ENCODE peak calls at places on chromosomes 2 and 18, in eight cellular contexts. R, U, Z, W, B, L, N and F are unnamed samples.

GRCh38 chr2:10254373-10255188 is 48.1 kb upstream of the HPCAL1 start:
- DNase-seq in R (no peak), U (no peak), Z (no peak), W (no peak), B (no peak), L (no peak), N (no peak), F (no peak)

GRCh38 chr2:125490308-125490707 is 1165.7 kb upstream of the GYPC start:
- DNase-seq in R (no peak), U (no peak), Z (no peak), W (no peak), B (no peak), L (no peak), N (no peak), F (no peak)

GRCh38 chr18:62334110-62334509 is 9.0 kb downstream of the TNFRSF11A start:
- DNase-seq in R (no peak), U (no peak), Z (peak; percentile 4), W (peak; percentile 47), B (no peak), L (no peak), N (no peak), F (peak; percentile 69)

GRCh38 chr2:51263921-51264320 is 232.0 kb upstream of the NRXN1 start:
- DNase-seq in R (no peak), U (no peak), Z (no peak), W (no peak), B (no peak), L (no peak), N (no peak), F (no peak)

GRCh38 chr2:195612515-195613495 is 44.2 kb upstream of the SLC39A10 start:
- DNase-seq in R (no peak), U (peak; percentile 28), Z (peak; percentile 25), W (peak; percentile 73), B (no peak), L (no peak), N (no peak), F (peak; percentile 75)

GRCh38 chr2:110906613-110907365 is 174.4 kb downstream of the ACOXL start:
- DNase-seq in R (no peak), U (no peak), Z (no peak), W (no peak), B (no peak), L (no peak), N (no peak), F (no peak)

GRCh38 chr2:165897074-165897683 is 56.4 kb downstream of the TTC21B start:
- DNase-seq in R (no peak), U (no peak), Z (no peak), W (no peak), B (no peak), L (no peak), N (no peak), F (no peak)

GRCh38 chr2:176081993-176082884 is 1.5 kb downstream of the EVX2 start:
- DNase-seq in R (no peak), U (no peak), Z (no peak), W (no peak), B (no peak), L (no peak), N (no peak), F (no peak)